ENCODE peak calls at places on chromosomes 2 and 18, in seven cellular contexts. D is lower lobe of right lung; M is ovary; L is psoas muscle; X is CD4-positive, CD25-positive, alpha-beta regulatory T cell; G is transverse colon; Y is uterus. K is an unnamed sample.

GRCh38 chr2:113138428-113139322 is 11.3 kb downstream of the IL1RN start:
- DNase-seq in D (no peak), M (no peak), L (no peak), X (peak; percentile 46), G (no peak), Y (no peak), K (peak; percentile 39)

GRCh38 chr2:208373460-208374089 is 33.0 kb upstream of the PTH2R start:
- DNase-seq in D (no peak), M (no peak), L (no peak), X (peak; percentile 20), G (no peak), Y (no peak), K (peak; percentile 14)

GRCh38 chr2:191976436-191976835 is 129.5 kb upstream of the CAVIN2 start:
- DNase-seq in D (no peak), M (no peak), L (no peak), X (no peak), G (no peak), Y (no peak), K (no peak)

GRCh38 chr2:195763866-195764265 is 106.8 kb downstream of the SLC39A10 start:
- DNase-seq in D (no peak), M (no peak), L (no peak), X (no peak), G (no peak), Y (no peak), K (no peak)

GRCh38 chr18:47871288-47871687 is 59.2 kb downstream of the SMAD2 start:
- DNase-seq in D (no peak), M (no peak), L (no peak), X (no peak), G (no peak), Y (no peak), K (no peak)

GRCh38 chr2:200774920-200775319 is 36.8 kb upstream of the BZW1 start:
- DNase-seq in D (no peak), M (no peak), L (no peak), X (no peak), G (no peak), Y (no peak), K (no peak)

GRCh38 chr2:102027036-102027702 is 35.4 kb downstream of the IL1R2 start:
- DNase-seq in D (no peak), M (no peak), L (no peak), X (no peak), G (no peak), Y (no peak), K (no peak)

GRCh38 chr2:108621087-108621559 is 86.9 kb downstream of the LIMS1 start:
- DNase-seq in D (peak; percentile 62), M (no peak), L (no peak), X (peak; percentile 58), G (peak; percentile 58), Y (no peak), K (peak; percentile 64)

GRCh38 chr2:225041210-225041870 is 928 bp downstream of the DOCK10 start:
- DNase-seq in D (peak; percentile 57), M (peak; percentile 57), L (peak; percentile 16), X (peak; percentile 46), G (peak; percentile 51), Y (no peak), K (peak; percentile 55)

GRCh38 chr2:26269571-26270170 is 24.9 kb downstream of the HADHB start:
- DNase-seq in D (no peak), M (no peak), L (no peak), X (no peak), G (no peak), Y (no peak), K (no peak)

DNA sequence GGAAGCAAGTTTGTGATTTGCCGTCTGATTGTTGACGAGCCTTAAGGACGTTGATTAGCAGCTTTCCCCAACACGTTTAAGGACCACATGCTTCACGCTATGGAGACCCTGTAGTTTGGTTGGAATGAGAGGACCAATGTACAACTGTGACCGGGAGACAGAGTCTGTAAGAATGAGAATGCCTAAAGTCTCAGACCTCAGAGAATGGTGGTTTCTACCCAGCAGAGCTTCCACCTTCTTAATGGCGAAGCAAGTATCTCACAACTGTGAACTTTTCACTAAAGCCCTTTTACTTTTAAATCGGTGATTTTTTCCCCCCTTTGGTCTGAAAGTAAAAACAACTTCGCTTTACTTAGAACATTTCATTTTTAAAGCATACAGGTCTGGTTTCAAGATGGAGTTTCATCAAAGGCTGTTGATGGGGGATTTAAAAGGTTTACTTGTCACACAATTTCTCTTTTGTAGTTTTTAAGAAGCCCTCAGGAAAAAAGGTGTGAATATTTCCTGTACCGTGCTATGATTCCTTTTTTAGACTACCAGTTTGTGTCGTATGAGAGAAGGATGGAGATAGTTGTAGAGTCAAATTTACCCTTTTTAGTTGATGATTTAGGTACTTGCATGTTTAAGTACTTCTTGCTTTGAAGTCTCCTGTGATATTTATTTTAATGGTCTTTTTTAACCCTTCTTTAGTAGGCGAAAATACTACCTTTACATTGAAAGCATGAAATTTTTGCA is 1.5 kb downstream of the TTC39C start:
- DNase-seq in D (no peak), M (no peak), L (no peak), X (no peak), G (no peak), Y (no peak), K (no peak)
- H3K4me1 ChIP-seq in D (peaks cover 62% of the 10 kb centered on the region), M (peaks cover 4% of the 10 kb centered on the region), L (peaks cover 5% of the 10 kb centered on the region), X (peaks cover 80% of the 10 kb centered on the region), G (peaks cover 25% of the 10 kb centered on the region), Y (no peaks in the 10 kb centered on the region), K (peaks cover 60% of the 10 kb centered on the region)

GRCh38 chr18:6069539-6069938 is 174.2 kb upstream of the TMEM200C start:
- DNase-seq in D (no peak), M (no peak), L (no peak), X (no peak), G (no peak), Y (no peak), K (no peak)

DNA sequence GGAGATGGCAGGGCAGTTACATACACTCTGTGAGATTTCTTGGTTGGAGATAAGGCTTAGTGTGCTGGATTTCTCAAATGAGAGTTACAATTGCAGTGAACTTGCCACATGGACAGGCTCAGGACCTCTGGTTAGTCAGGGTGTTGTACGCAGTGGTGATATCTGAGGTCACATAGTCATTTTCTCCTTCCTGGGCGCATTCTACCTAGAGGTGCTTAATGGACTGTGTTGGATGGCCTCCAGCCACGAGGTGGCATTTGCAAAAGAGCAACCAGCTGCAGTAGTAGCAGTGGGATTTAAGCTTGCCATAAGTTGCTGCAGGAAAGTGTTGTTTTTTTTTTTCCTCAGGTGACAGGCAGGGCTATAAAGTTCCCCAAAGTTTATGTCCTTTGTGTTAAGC is 173.8 kb upstream of the TMEM200C start:
- DNase-seq in D (no peak), M (no peak), L (no peak), X (no peak), G (no peak), Y (no peak), K (no peak)
- H3K27ac ChIP-seq in D (no peak overlapping the region), M (no peak overlapping the region), L (no peak overlapping the region), X (no peak overlapping the region), G (no peak overlapping the region), Y (no peak overlapping the region), K (no peak overlapping the region)

DNA sequence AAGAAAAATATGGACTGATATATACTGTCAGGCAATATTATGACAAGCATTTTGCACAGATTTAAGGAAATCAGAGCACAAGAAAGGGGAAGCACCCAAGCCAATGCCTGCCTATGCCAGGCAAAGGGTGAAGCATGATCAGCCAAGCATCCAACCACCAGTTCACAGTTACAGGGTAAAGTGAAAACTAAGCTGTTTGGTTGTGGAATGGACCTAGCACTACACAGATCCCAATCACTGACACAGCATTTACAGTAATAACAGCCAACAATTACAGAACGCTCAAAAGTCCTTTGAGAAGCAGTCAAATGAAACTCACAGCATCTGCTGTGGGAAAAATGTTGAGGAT is 90.3 kb downstream of the SP3 start:
- DNase-seq in D (no peak), M (no peak), L (no peak), X (no peak), G (no peak), Y (no peak), K (no peak)
- H3K4me3 ChIP-seq in D (no peak overlapping the region), M (no peak overlapping the region), L (no peak overlapping the region), X (no peak overlapping the region), G (no peak overlapping the region), Y (no peak overlapping the region), K (no peak overlapping the region)

GRCh38 chr2:233080836-233081229 is 20.7 kb downstream of the INPP5D start:
- DNase-seq in D (no peak), M (no peak), L (no peak), X (no peak), G (no peak), Y (no peak), K (no peak)

GRCh38 chr2:233082222-233082933 is 22.2 kb downstream of the INPP5D start:
- DNase-seq in D (no peak), M (no peak), L (no peak), X (no peak), G (no peak), Y (no peak), K (no peak)

GRCh38 chr2:233081731-233082221 is 21.6 kb downstream of the INPP5D start:
- DNase-seq in D (no peak), M (no peak), L (no peak), X (no peak), G (no peak), Y (no peak), K (no peak)

GRCh38 chr2:233079953-233080835 is 20.1 kb downstream of the INPP5D start:
- DNase-seq in D (no peak), M (no peak), L (no peak), X (no peak), G (no peak), Y (no peak), K (no peak)

GRCh38 chr2:233081232-233081730 is 21.1 kb downstream of the INPP5D start:
- DNase-seq in D (no peak), M (no peak), L (no peak), X (peak; percentile 47), G (no peak), Y (no peak), K (peak; percentile 25)
- H3K4me1 ChIP-seq in D (peaks cover 82% of the 10 kb centered on the region), M (no peaks in the 10 kb centered on the region), L (peaks cover 14% of the 10 kb centered on the region), X (peaks cover 100% of the 10 kb centered on the region), G (peaks cover 75% of the 10 kb centered on the region), Y (no peaks in the 10 kb centered on the region), K (peaks cover 76% of the 10 kb centered on the region)

GRCh38 chr18:12251311-12251710 is 2.9 kb upstream of the CIDEA start:
- DNase-seq in D (no peak), M (no peak), L (no peak), X (no peak), G (no peak), Y (no peak), K (no peak)
- H3K27ac ChIP-seq in D (no peak overlapping the region), M (no peak overlapping the region), L (no peak overlapping the region), X (no peak overlapping the region), G (no peak overlapping the region), Y (no peak overlapping the region), K (no peak overlapping the region)

GRCh38 chr2:241357531-241357930 is 1.4 kb downstream of the FARP2 start:
- DNase-seq in D (no peak), M (no peak), L (no peak), X (no peak), G (no peak), Y (no peak), K (no peak)

GRCh38 chr2:241356871-241357260 is 781 bp downstream of the FARP2 start:
- DNase-seq in D (no peak), M (no peak), L (no peak), X (no peak), G (no peak), Y (no peak), K (no peak)

GRCh38 chr2:241352227-241352626 is 3.9 kb upstream of the FARP2 start:
- DNase-seq in D (no peak), M (no peak), L (no peak), X (no peak), G (no peak), Y (no peak), K (no peak)

GRCh38 chr2:241355983-241356870 is at the start of gene FARP2:
- DNase-seq in D (peak; percentile 100), M (peak; percentile 100), L (peak; percentile 99), X (peak; percentile 95), G (peak; percentile 100), Y (peak; percentile 99), K (peak; percentile 97)

GRCh38 chr2:241354668-241355658 is 1.1 kb upstream of the FARP2 start:
- DNase-seq in D (peak; percentile 96), M (peak; percentile 91), L (peak; percentile 85), X (peak; percentile 68), G (peak; percentile 93), Y (peak; percentile 82), K (peak; percentile 59)
- H3K4me3 ChIP-seq in D (peak overlapping the region; percentile 45), M (peak overlapping the region; percentile 29), L (peak overlapping the region; percentile 52), X (no peak overlapping the region), G (no peak overlapping the region), Y (peak overlapping the region; percentile 22), K (no peak overlapping the region)

K was measured in effector memory CD4-positive, alpha-beta T cell.